ENCODE peak calls at places on chromosome 13, in nine cellular contexts. S is gastrocnemius medialis, R is NB4, F is tibial nerve, Z is A549, Y is lower leg skin, I is body of pancreas, T is stomach, G is prostate gland. U is an unnamed sample.
A peak's percentile ranks its signal among the peaks of the same experiment; 100 is the strongest.

GRCh38 chr13:41883147-41883546 is 77.8 kb downstream of the VWA8 start:
- DNase-seq in F (no peak), I (no peak), Z (no peak), S (no peak), G (no peak), R (no peak), Y (no peak), T (no peak), U (no peak)

GRCh38 chr13:30576528-30576927 is 41.2 kb upstream of the USPL1 start:
- DNase-seq in Y (no peak), Z (no peak), S (no peak), G (peak; percentile 14), I (peak; percentile 26), T (no peak), F (peak; percentile 16), R (peak; percentile 57), U (no peak)

GRCh38 chr13:40664100-40665060 is 2.1 kb downstream of the FOXO1 start:
- DNase-seq in S (peak; percentile 85), T (peak; percentile 82), F (peak; percentile 66), I (peak; percentile 80), Z (peak; percentile 20), Y (peak; percentile 96), G (peak; percentile 63), R (peak; percentile 64), U (peak; percentile 86)

GRCh38 chr13:21033224-21033855 is 28.0 kb downstream of the LATS2 start:
- DNase-seq in S (peak; percentile 86), Z (no peak), R (no peak), Y (peak; percentile 84), F (peak; percentile 57), T (peak; percentile 69), G (peak; percentile 92), I (peak; percentile 86), U (no peak)

GRCh38 chr13:98959299-98959698 is 18.6 kb downstream of the DOCK9 start:
- DNase-seq in S (no peak), G (no peak), Z (no peak), I (no peak), T (no peak), Y (peak; percentile 58), R (no peak), F (no peak), U (no peak)

GRCh38 chr13:101869553-101869952 is 417.1 kb downstream of the ITGBL1 start:
- DNase-seq in Y (no peak), G (no peak), R (no peak), I (no peak), Z (no peak), T (no peak), S (no peak), F (no peak), U (no peak)

GRCh38 chr13:30861836-30862467 is 44.1 kb upstream of the MEDAG start:
- DNase-seq in Z (no peak), F (no peak), T (no peak), G (no peak), Y (peak; percentile 61), S (no peak), I (no peak), R (no peak), U (no peak)

GRCh38 chr13:112764864-112765561 is 75.2 kb downstream of the ATP11A start:
- DNase-seq in I (no peak), F (no peak), Y (no peak), G (no peak), R (no peak), Z (no peak), T (no peak), S (no peak), U (peak; percentile 70)

GRCh38 chr13:97256343-97256783 is 34.2 kb downstream of the MBNL2 start:
- DNase-seq in T (no peak), F (no peak), R (no peak), S (no peak), Y (no peak), I (peak; percentile 77), G (no peak), Z (peak; percentile 64), U (no peak)

GRCh38 chr13:114257014-114257413 is 22.3 kb downstream of the CDC16 start:
- DNase-seq in Z (no peak), I (no peak), R (no peak), G (no peak), T (no peak), Y (no peak), S (no peak), F (no peak), U (no peak)

GRCh38 chr13:49559006-49559405 is 26.4 kb downstream of the RCBTB1 start:
- DNase-seq in Z (no peak), Y (no peak), F (no peak), T (no peak), S (no peak), R (no peak), G (no peak), I (no peak), U (no peak)
- TF ChIP-seq CTCF in Z (no peak), Y (no peak), F (no peak), T (no peak), S (no peak), R (no peak), G (no peak), I (no peak), U (no peak)

GRCh38 chr13:110524484-110525254 is 36.9 kb downstream of the RAB20 start:
- DNase-seq in S (peak; percentile 58), T (peak; percentile 62), R (peak; percentile 87), Z (no peak), Y (no peak), I (peak; percentile 56), G (no peak), F (no peak), U (peak; percentile 81)
- TF ChIP-seq POLR2A in S (peak; percentile 40), T (no peak), R (no peak), Z (no peak), Y (no peak), I (peak; percentile 17), G (no peak), F (no peak), U (no peak)

GRCh38 chr13:85260896-85261295 is 538.3 kb downstream of the SLITRK6 start:
- DNase-seq in G (no peak), I (no peak), S (no peak), T (no peak), F (no peak), Z (no peak), Y (no peak), R (no peak), U (no peak)

GRCh38 chr13:85265296-85265695 is 533.9 kb downstream of the SLITRK6 start:
- DNase-seq in Z (no peak), G (no peak), T (no peak), Y (no peak), R (no peak), F (no peak), S (no peak), I (no peak), U (no peak)

GRCh38 chr13:85266331-85266730 is 532.9 kb downstream of the SLITRK6 start:
- DNase-seq in G (no peak), T (no peak), Z (no peak), Y (no peak), I (no peak), R (no peak), S (no peak), F (no peak), U (no peak)

GRCh38 chr13:85266771-85267170 is 532.4 kb downstream of the SLITRK6 start:
- DNase-seq in I (no peak), T (no peak), F (no peak), Z (no peak), Y (no peak), G (no peak), S (no peak), R (no peak), U (no peak)

GRCh38 chr13:85261757-85262346 is 537.4 kb downstream of the SLITRK6 start:
- DNase-seq in T (no peak), S (no peak), Y (no peak), R (peak; percentile 4), Z (no peak), I (no peak), F (no peak), G (no peak), U (no peak)
- TF ChIP-seq CTCF in T (peak; percentile 29), S (no peak), Y (no peak), R (peak; percentile 47), Z (peak; percentile 29), I (no peak), F (no peak), G (peak; percentile 22), U (no peak)

DNA sequence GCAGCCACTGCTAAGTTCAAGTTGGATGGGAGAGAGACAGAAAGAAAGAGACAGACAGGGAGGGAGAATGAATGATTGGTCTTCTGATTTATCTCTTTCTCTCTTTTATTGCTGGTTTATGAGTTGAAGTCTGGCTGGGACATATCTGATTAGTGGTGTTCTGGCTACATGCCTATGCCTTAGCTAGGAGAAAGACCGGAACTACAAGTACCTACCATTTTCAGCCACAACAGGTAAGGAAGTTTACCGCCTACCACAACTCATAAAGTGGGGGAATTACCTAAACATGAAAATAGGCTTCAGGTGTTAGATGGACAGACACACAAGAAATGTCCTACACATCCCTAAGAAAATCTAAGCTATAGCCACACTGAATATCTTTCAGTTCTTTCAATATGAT is 36.6 kb upstream of the GPC6 start:
- DNase-seq in S (no peak), Y (no peak), G (peak; percentile 16), F (no peak), I (no peak), R (no peak), Z (no peak), T (no peak), U (no peak)
- TF ChIP-seq POLR2A in S (no peak), Y (no peak), G (no peak), F (no peak), I (no peak), R (no peak), Z (no peak), T (no peak), U (no peak)

GRCh38 chr13:59621791-59622190 is 541.9 kb downstream of the DIAPH3 start:
- DNase-seq in G (no peak), Y (no peak), R (no peak), Z (no peak), F (no peak), T (no peak), I (no peak), S (no peak), U (no peak)
- TF ChIP-seq CTCF in G (no peak), Y (no peak), R (no peak), Z (no peak), F (no peak), T (no peak), I (no peak), S (no peak), U (no peak)

DNA sequence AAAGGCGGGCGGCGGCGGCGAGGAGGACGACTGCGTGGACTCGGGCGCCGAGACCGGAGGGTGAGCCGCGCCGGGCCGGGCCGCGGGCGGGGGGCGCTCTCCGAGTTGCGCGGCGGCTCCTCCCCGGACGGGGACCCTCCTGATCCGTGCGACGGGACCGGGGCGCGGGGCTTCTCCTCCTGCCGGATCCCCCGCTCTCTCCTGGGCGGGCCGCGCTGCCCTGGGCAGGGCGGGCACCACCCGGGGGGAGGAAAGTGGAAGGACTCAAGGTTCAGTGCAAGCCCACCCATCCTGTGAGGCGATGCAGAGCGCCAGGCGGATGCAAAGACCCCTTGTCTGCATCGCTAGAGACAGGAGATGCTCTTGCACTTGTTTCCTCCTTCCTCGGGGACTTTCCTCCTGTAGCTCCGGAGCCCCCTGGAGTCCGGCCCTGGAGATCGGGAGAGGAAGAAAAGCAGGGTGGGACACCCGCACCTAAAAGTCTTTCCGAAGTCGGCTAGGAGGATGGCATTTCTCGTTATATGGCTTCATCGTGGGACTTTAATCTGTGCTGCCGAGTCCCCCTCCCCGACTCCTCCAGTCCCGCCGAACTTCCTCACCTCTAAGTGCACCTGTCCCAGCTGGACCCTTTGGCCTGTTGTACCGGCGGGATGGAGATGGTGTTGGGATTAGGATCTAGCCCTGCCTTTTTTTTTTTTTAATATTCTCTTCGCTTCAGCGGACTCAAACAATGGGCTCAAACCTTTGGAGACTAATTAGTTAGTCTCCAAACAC is 499 bp downstream of the FAM124A start:
- DNase-seq in G (no peak), Y (no peak), Z (peak; percentile 12), R (peak; percentile 26), S (no peak), T (no peak), I (no peak), F (peak; percentile 10), U (no peak)
- TF ChIP-seq POLR2A in G (no peak), Y (no peak), Z (no peak), R (no peak), S (no peak), T (no peak), I (no peak), F (no peak), U (no peak)

U was measured in upper lobe of left lung.